ENCODE peak calls at places on chromosomes 1 and 21, in six cellular contexts. Q is HepG2, J is K562, N is HL-60, U is GM12878, L is H1. X is an unnamed sample.

GRCh38 chr1:50774759-50775351 is 185.2 kb downstream of the FAF1 start:
- DNase-seq in J (peak), U (peak), L (no peak), N (peak), Q (peak), X (peak)

GRCh38 chr1:38138498-38139233 is 92.1 kb upstream of the POU3F1 start:
- DNase-seq in L (no peak), Q (peak), U (no peak), J (no peak), N (no peak), X (no peak)

GRCh38 chr1:178818416-178818815 is 52.5 kb downstream of the ANGPTL1 start:
- DNase-seq in N (no peak), J (no peak), U (no peak), Q (no peak), L (no peak), X (no peak)

GRCh38 chr1:182977480-182977879 is 24.5 kb upstream of the SHCBP1L start:
- DNase-seq in Q (no peak), L (no peak), U (no peak), N (no peak), J (no peak), X (no peak)

GRCh38 chr1:43448955-43449707 is 4.6 kb downstream of the HYI start:
- DNase-seq in N (no peak), L (no peak), Q (no peak), J (no peak), U (no peak), X (no peak)

GRCh38 chr1:192724670-192725069 is 84.2 kb upstream of the RGS2 start:
- DNase-seq in N (no peak), U (no peak), J (no peak), L (no peak), Q (no peak), X (no peak)

GRCh38 chr1:22930235-22930912 is 42.3 kb downstream of the LACTBL1 start:
- DNase-seq in J (peak), N (no peak), L (peak), Q (peak), U (no peak), X (peak)

GRCh38 chr1:16615253-16616252 is 2.2 kb upstream of the NBPF1 start:
- DNase-seq in Q (no peak), L (no peak), N (no peak), J (peak), U (no peak), X (no peak)

GRCh38 chr1:43529206-43529731 is 1.4 kb upstream of the PTPRF start:
- DNase-seq in U (peak), L (no peak), J (peak), N (peak), Q (peak), X (peak)

GRCh38 chr1:223246468-223246867 is 103.4 kb upstream of the TLR5 start:
- DNase-seq in N (no peak), U (no peak), Q (no peak), L (no peak), J (no peak), X (no peak)

GRCh38 chr1:152061952-152062351 is 25.1 kb upstream of the S100A11 start:
- DNase-seq in J (no peak), Q (no peak), U (no peak), L (no peak), N (no peak), X (no peak)

GRCh38 chr1:178530520-178530919 is 17.6 kb downstream of the TEX35 start:
- DNase-seq in J (no peak), L (no peak), U (no peak), N (no peak), Q (no peak), X (no peak)

GRCh38 chr21:37047079-37047478 is 25.8 kb downstream of the PIGP start:
- DNase-seq in Q (no peak), N (no peak), U (no peak), L (no peak), J (no peak), X (no peak)

GRCh38 chr1:93990010-93990409 is 80.8 kb upstream of the GCLM start:
- DNase-seq in N (no peak), L (no peak), Q (no peak), U (no peak), J (no peak), X (no peak)
- TF ChIP-seq GABPA in N (no peak), L (no peak), Q (no peak), U (no peak), J (no peak), X (no peak)

GRCh38 chr1:33032126-33032869 is 4.4 kb downstream of the AK2 start:
- DNase-seq in J (no peak), L (no peak), U (no peak), N (peak), Q (no peak), X (no peak)
- TF ChIP-seq GABPA in J (no peak), L (no peak), U (no peak), N (no peak), Q (no peak), X (no peak)

DNA sequence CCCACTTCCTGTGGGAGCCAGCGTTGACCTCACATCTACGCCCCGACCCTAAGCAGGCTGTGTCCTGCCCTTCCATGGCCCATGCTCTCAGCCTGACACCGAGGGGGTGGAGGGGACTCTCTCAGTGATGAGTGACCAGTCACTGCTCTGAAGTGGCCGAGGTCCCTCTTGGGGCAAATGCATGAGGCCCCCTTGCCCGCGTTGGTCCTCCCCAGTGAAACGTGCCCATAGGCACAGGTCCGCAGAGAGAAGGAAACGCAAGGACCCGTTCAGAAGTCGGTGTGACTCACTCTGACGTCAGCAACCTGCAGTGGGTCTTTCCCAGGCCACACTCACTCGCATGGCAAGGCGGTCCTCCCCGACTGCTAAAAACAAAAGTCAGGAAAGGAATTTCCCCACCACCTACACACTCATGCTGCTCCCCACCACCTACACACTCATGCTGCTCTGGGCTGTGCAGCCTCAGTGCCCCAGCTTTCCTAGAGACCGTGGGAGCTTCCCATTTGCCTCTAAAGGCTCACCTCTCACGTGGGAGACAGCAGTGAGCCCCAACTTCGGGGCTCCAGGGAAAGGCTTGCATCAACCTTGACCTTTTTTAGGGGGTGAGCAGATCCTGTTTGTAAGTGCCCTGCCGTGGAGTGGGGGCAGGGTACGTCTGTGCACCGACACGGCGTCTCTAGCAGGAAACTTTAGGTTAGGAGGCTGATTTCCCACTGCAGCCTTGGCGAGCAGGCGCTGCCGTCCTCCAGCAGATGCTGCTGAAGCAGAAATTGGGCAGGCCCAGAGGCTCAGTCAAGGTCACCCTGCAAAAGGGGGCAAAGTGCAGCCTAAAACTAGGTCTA is 11.4 kb downstream of the UBASH3A start:
- DNase-seq in J (peak), U (peak), L (no peak), N (no peak), Q (no peak), X (no peak)
- TF ChIP-seq GABPA in J (no peak), U (no peak), L (no peak), N (no peak), Q (no peak), X (no peak)

DNA sequence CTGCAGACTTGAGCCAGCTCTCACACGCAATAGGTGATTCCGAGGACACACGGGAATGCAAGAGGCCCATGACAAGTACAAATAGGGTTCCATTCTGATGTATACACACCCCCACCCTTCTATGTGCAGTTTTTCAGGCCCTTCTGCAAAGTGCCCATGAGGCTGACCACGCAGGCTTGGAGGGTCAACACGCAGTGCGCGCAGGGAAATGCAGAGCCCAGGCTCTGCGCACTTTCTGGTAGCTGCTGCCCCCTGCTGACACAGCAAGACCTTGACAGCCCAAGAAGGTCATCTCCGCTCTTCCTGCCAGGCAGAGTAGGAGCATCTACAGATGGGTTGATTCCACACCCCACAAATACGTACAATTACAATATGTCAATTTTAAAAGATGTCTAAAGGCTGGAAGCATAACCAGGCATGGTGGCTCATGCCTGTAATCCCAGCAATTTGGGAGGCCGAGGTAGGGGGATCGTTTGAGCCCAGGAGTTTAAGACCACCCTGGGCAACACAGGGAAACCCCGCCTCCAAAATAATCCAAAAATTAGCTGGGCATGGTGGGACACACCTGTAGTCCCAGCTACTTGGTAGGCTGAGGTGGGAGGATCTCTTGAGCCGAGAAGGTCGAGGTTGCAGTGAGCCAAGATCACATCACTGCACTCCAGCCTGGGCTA is 18.5 kb downstream of the SH3BP5L start:
- DNase-seq in J (peak), L (no peak), Q (peak), U (no peak), N (peak), X (peak)
- TF ChIP-seq GABPA in J (no peak), L (no peak), Q (no peak), U (no peak), N (no peak), X (no peak)